ENCODE peak calls at places on chromosomes 4 and X, in five cellular contexts. S, D, Y, O and M are unnamed samples.

GRCh38 chr4:56229947-56230346 is 157.3 kb downstream of the AASDH start:
- DNase-seq in D (no peak), O (no peak), Y (no peak), S (no peak), M (no peak)

GRCh38 chr4:143768007-143768591 is 67.6 kb upstream of the FREM3 start:
- DNase-seq in D (no peak), S (peak), O (no peak), Y (no peak), M (no peak)

GRCh38 chrX:13396887-13397286 is 77.0 kb upstream of the ATXN3L start:
- DNase-seq in S (peak), D (no peak), Y (no peak), O (no peak), M (no peak)

GRCh38 chr4:185920171-185920570 is 108.2 kb upstream of the SORBS2 start:
- DNase-seq in O (no peak), D (no peak), S (peak), Y (no peak), M (peak)

GRCh38 chr4:57199267-57199666 is 89.1 kb upstream of the IGFBP7 start:
- DNase-seq in Y (no peak), O (no peak), D (no peak), S (no peak), M (no peak)

GRCh38 chrX:23901805-23902204 is 5.9 kb downstream of the APOO start:
- DNase-seq in Y (peak), O (no peak), D (no peak), S (peak), M (peak)

GRCh38 chr4:112944006-112944405 is 105.4 kb upstream of the ANK2 start:
- DNase-seq in Y (no peak), O (no peak), S (no peak), D (no peak), M (no peak)

GRCh38 chrX:23333842-23334535 is 660 bp upstream of the PTCHD1 start:
- DNase-seq in S (no peak), D (no peak), O (no peak), Y (peak), M (no peak)

GRCh38 chr4:135244605-135245146 is 1043.1 kb upstream of the PABPC4L start:
- DNase-seq in Y (no peak), S (peak), D (no peak), O (no peak), M (no peak)

GRCh38 chrX:41381685-41382084 is 47.7 kb downstream of the DDX3X start:
- DNase-seq in Y (no peak), S (peak), D (no peak), O (no peak), M (peak)

GRCh38 chr4:4559596-4559995 is 17.7 kb upstream of the STX18 start:
- DNase-seq in S (peak), D (no peak), Y (no peak), O (no peak), M (no peak)

GRCh38 chrX:29090811-29091210 is 503.6 kb downstream of the IL1RAPL1 start:
- DNase-seq in Y (no peak), D (no peak), S (peak), O (no peak), M (no peak)

GRCh38 chr4:48331577-48332340 is 9.6 kb upstream of the SLAIN2 start:
- DNase-seq in D (no peak), O (no peak), S (peak), Y (no peak), M (no peak)

GRCh38 chrX:12843668-12844279 is 23.1 kb upstream of the TLR7 start:
- DNase-seq in D (no peak), S (no peak), O (no peak), Y (peak), M (no peak)

GRCh38 chrX:37800762-37801161 is 20.9 kb downstream of the CYBB start:
- DNase-seq in Y (no peak), S (no peak), D (no peak), O (no peak), M (no peak)

GRCh38 chr4:148154769-148155168 is 287.4 kb downstream of the NR3C2 start:
- DNase-seq in S (no peak), D (no peak), Y (no peak), O (no peak), M (no peak)

GRCh38 chrX:23799469-23800065 is 16.6 kb downstream of the SAT1 start:
- DNase-seq in Y (no peak), D (no peak), S (peak), O (no peak), M (no peak)

GRCh38 chr4:53012738-53013137 is 150.6 kb downstream of the RASL11B start:
- DNase-seq in S (no peak), D (no peak), Y (no peak), O (no peak), M (no peak)

GRCh38 chrX:17242470-17242869 is 132.5 kb upstream of the NHS start:
- DNase-seq in D (no peak), O (no peak), Y (peak), S (peak), M (peak)

GRCh38 chrX:16666541-16666940 is 16.6 kb downstream of the S100G start:
- DNase-seq in S (peak), D (no peak), Y (no peak), O (no peak), M (peak)

GRCh38 chrX:31201503-31201902 is 129.7 kb upstream of the FTHL17 start:
- DNase-seq in O (no peak), S (no peak), D (no peak), Y (no peak), M (no peak)

GRCh38 chr4:80875642-80876041 is 154.9 kb upstream of the BMP3 start:
- DNase-seq in Y (peak), D (no peak), S (no peak), O (no peak), M (no peak)

GRCh38 chr4:177380730-177381287 is 61.4 kb downstream of the AGA start:
- DNase-seq in S (no peak), Y (no peak), D (no peak), O (no peak), M (no peak)

GRCh38 chr4:11483076-11483475 is 54.4 kb upstream of the HS3ST1 start:
- DNase-seq in Y (no peak), O (no peak), D (no peak), S (peak), M (no peak)

GRCh38 chrX:25805744-25806143 is 332.4 kb upstream of the MAGEB18 start:
- DNase-seq in O (no peak), D (no peak), Y (no peak), S (no peak), M (no peak)

GRCh38 chrX:55008571-55009358 is 8.6 kb downstream of the APEX2 start:
- DNase-seq in O (no peak), D (no peak), Y (peak), S (peak), M (no peak)

GRCh38 chr4:164012396-164013027 is 518.0 kb downstream of the TMA16 start:
- DNase-seq in Y (peak), O (no peak), S (peak), D (no peak), M (no peak)

GRCh38 chr4:89293299-89293698 is 14.3 kb downstream of the GPRIN3 start:
- DNase-seq in S (no peak), O (no peak), Y (no peak), D (no peak), M (no peak)

GRCh38 chrX:124475358-124475757 is 129.0 kb downstream of the SH2D1A start:
- DNase-seq in Y (no peak), D (no peak), S (no peak), O (no peak), M (no peak)

GRCh38 chrX:99469439-99469838 is 940.6 kb downstream of the PCDH19 start:
- DNase-seq in O (no peak), D (no peak), Y (no peak), S (no peak), M (no peak)

GRCh38 chr4:42985971-42986370 is 93.5 kb downstream of the GRXCR1 start:
- DNase-seq in O (no peak), D (no peak), S (no peak), Y (no peak), M (no peak)

GRCh38 chr4:126916626-126917140 is 716.1 kb upstream of the INTU start:
- DNase-seq in D (no peak), O (no peak), S (peak), Y (no peak), M (no peak)
- TF ChIP-seq CTCF in D (no peak), O (no peak), S (peak), Y (no peak), M (no peak)

DNA sequence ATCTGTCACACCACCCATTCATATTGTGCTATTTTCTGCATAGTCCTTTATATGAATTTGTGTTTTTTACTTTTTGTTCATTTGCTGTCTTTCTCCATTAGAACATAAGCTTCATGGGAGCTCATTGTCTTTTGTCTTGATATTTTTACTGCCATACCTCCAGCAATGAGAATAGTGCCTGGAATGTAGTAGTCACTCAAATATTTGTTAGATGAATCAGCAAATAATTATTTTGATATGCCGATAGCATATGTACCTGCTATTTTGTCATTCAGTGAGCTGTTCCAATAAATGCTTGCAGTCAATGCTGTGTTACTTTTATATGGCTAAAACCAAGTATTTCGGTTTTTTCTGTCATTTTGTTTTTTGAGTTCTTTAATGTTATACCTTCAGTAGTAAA is 43.5 kb upstream of the SLC25A31 start:
- DNase-seq in Y (no peak), O (no peak), D (no peak), S (peak), M (no peak)
- TF ChIP-seq CTCF in Y (no peak), O (no peak), D (no peak), S (no peak), M (no peak)

DNA sequence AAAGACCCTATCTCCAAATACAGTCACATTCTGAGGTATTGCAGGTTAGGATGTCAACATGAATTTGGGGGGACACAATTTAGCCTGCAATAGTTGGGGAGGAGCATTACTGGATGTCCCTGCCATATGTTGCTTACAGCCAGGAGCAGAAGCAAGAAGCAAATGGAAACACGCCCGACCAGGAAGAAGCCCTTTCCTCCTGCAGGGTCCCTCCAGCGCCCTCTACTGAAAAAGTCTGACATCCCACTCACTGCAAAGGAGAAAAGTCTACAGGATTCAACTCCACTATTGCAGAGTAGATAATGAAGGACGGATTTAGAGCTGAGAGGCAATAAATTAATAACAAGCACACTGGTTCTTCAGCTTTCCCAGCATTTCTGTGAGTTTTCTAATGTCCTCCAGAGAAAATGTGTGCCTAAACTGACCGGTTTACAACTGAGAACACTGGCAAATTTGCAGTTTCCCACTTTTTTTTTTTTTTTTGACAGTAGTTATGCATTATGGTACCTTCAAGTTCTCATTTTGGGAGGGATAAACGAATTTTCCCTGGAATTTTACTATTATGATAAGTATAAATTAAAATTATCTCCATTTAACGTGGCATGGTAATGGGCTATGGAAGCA is 31.7 kb downstream of the COQ2 start:
- DNase-seq in Y (peak), O (no peak), S (peak), D (no peak), M (no peak)
- TF ChIP-seq CTCF in Y (peak), O (no peak), S (peak), D (no peak), M (peak)

GRCh38 chrX:153610834-153611209 is 11.9 kb upstream of the CCNQ start:
- DNase-seq in S (no peak), O (no peak), D (no peak), Y (no peak), M (no peak)

GRCh38 chrX:153608821-153609220 is 9.9 kb upstream of the CCNQ start:
- DNase-seq in S (peak), O (no peak), Y (no peak), D (no peak), M (no peak)

GRCh38 chrX:153608376-153608775 is 9.4 kb upstream of the CCNQ start:
- DNase-seq in Y (no peak), S (no peak), D (no peak), O (no peak), M (no peak)

GRCh38 chrX:153611298-153612095 is 12.6 kb upstream of the CCNQ start:
- DNase-seq in D (peak), Y (no peak), S (no peak), O (no peak), M (no peak)

DNA sequence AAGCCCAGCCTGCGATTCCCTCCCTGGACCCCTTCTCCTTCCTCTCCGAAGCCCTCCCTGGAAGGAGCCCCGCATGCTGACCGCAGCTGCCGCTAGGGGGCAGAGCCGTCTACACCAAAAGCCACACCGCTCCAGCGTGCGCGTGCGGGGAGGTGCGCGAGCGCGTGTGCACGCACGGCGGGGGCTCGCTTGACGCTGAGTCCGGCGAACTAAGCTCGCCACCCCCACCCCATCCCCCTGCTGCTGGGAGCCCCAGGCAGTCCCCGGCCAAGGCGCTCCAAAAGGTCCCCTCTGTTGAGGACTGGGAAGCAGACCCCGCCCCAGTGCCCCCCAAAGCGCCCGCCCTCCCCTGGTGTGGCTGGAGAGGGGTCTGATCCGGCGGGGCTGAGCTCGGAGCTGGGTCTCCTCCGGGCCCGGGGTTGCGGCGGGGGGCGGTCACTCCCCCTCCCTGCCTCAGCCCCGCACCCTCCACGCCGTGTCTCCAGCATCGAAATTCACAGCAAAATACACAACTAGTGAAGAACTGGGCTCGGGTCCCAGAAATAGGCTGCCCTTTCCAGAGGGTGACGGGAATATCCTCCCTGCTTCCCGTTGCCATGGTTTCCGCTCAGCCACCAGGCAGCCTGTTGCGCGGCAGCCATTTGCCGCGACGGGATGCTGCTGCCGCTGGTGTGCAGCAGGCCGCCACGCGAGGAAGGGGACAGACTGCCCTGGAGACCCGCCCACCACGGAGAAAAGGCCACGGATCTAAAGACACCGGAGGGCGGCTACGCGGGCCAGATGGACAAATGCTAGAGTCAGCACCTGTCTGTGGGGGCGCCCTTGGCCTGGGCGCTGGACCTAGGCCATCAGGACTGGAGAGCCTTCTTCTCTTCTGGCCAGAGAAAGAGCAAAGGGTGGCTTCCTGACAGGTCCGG is 11.2 kb upstream of the CCNQ start:
- DNase-seq in O (peak), S (peak), D (peak), Y (peak), M (peak)
- TF ChIP-seq CTCF in O (no peak), S (peak), D (peak), Y (peak), M (peak)

GRCh38 chrX:68234171-68234910 is 199.0 kb downstream of the OPHN1 start:
- DNase-seq in D (no peak), O (no peak), S (no peak), Y (no peak), M (no peak)

DNA sequence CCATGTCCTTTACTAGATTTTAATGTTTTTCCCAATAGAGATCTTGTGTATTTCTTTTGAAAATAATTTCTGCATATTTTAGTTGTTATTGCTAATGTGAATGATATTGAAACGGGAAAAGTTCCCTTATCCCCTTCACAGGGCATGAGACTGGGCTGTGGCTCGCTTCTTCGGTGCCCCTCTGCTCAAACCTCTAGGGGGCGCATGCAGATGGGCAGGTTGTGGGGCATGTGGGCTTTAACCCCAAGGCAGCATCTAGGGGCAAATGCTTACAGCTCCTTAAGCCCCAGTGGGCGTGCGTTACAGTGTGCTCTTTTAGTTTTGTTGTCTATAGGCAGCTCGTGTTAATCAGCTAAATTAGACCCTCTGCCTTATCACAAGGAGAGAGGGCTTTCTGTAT is 194.7 kb downstream of the OPHN1 start:
- DNase-seq in O (no peak), S (no peak), Y (no peak), D (no peak), M (no peak)
- TF ChIP-seq CTCF in O (no peak), S (peak), Y (peak), D (no peak), M (peak)

GRCh38 chrX:114075073-114075673 is 508.7 kb upstream of the HTR2C start:
- DNase-seq in O (no peak), Y (no peak), D (no peak), S (no peak), M (no peak)
- TF ChIP-seq CTCF in O (no peak), Y (no peak), D (peak), S (no peak), M (peak)